ENCODE peak calls at places on chromosomes 13 and 19, in six cellular contexts. One of them, this sample, is unnamed.

GRCh38 chr13:81487151-81487550 is 1146.2 kb upstream of the SPRY2 start:
- DNase-seq in T1000: no peak
- DNase-seq in posterior vena cava: no peak
- DNase-seq in activated CD4-positive, alpha-beta T cell treated with anti-CD3 and anti-CD28 coated beads, Interleukin-2, amount 10 ng/mL, durations not matched to agents 7 days and 5 days: no peak
- DNase-seq in bronchial epithelial cell: peak; percentile 63
- DNase-seq in heart right ventricle: no peak
- DNase-seq in this sample: no peak

GRCh38 chr13:36674337-36675212 is 755 bp downstream of the SERTM1 start:
- DNase-seq in T1000: no peak
- DNase-seq in posterior vena cava: no peak
- DNase-seq in activated CD4-positive, alpha-beta T cell treated with anti-CD3 and anti-CD28 coated beads, Interleukin-2, amount 10 ng/mL, durations not matched to agents 7 days and 5 days: no peak
- DNase-seq in bronchial epithelial cell: no peak
- DNase-seq in heart right ventricle: no peak
- DNase-seq in this sample: no peak

GRCh38 chr19:55165952-55166529 is 372 bp downstream of the DNAAF3 start:
- DNase-seq in T1000: no peak
- DNase-seq in posterior vena cava: no peak
- DNase-seq in activated CD4-positive, alpha-beta T cell treated with anti-CD3 and anti-CD28 coated beads, Interleukin-2, amount 10 ng/mL, durations not matched to agents 7 days and 5 days: peak; percentile 48
- DNase-seq in bronchial epithelial cell: peak; percentile 65
- DNase-seq in heart right ventricle: peak; percentile 54
- DNase-seq in this sample: peak; percentile 94

GRCh38 chr13:41696163-41697003 is 239.0 kb downstream of the RGCC start:
- DNase-seq in T1000: no peak
- DNase-seq in posterior vena cava: no peak
- DNase-seq in activated CD4-positive, alpha-beta T cell treated with anti-CD3 and anti-CD28 coated beads, Interleukin-2, amount 10 ng/mL, durations not matched to agents 7 days and 5 days: no peak
- DNase-seq in bronchial epithelial cell: peak; percentile 94
- DNase-seq in heart right ventricle: no peak
- DNase-seq in this sample: peak; percentile 4

GRCh38 chr13:39329182-39329639 is 273.8 kb downstream of the LHFPL6 start:
- DNase-seq in T1000: no peak
- DNase-seq in posterior vena cava: no peak
- DNase-seq in activated CD4-positive, alpha-beta T cell treated with anti-CD3 and anti-CD28 coated beads, Interleukin-2, amount 10 ng/mL, durations not matched to agents 7 days and 5 days: no peak
- DNase-seq in bronchial epithelial cell: no peak
- DNase-seq in heart right ventricle: no peak
- DNase-seq in this sample: no peak

GRCh38 chr19:52230685-52231084 is 38.7 kb upstream of the ZNF766 start:
- DNase-seq in T1000: no peak
- DNase-seq in posterior vena cava: no peak
- DNase-seq in activated CD4-positive, alpha-beta T cell treated with anti-CD3 and anti-CD28 coated beads, Interleukin-2, amount 10 ng/mL, durations not matched to agents 7 days and 5 days: no peak
- DNase-seq in bronchial epithelial cell: no peak
- DNase-seq in heart right ventricle: no peak
- DNase-seq in this sample: no peak

GRCh38 chr19:45999653-46000121 is 4.4 kb downstream of the CCDC61 start:
- DNase-seq in T1000: no peak
- DNase-seq in posterior vena cava: no peak
- DNase-seq in activated CD4-positive, alpha-beta T cell treated with anti-CD3 and anti-CD28 coated beads, Interleukin-2, amount 10 ng/mL, durations not matched to agents 7 days and 5 days: no peak
- DNase-seq in bronchial epithelial cell: peak; percentile 29
- DNase-seq in heart right ventricle: no peak
- DNase-seq in this sample: peak; percentile 44

GRCh38 chr13:34555988-34556387 is 386.1 kb upstream of the NBEA start:
- DNase-seq in T1000: no peak
- DNase-seq in posterior vena cava: no peak
- DNase-seq in activated CD4-positive, alpha-beta T cell treated with anti-CD3 and anti-CD28 coated beads, Interleukin-2, amount 10 ng/mL, durations not matched to agents 7 days and 5 days: no peak
- DNase-seq in bronchial epithelial cell: no peak
- DNase-seq in heart right ventricle: no peak
- DNase-seq in this sample: no peak

This sample was measured in MV-4-11.